ENCODE peak calls at places on chromosomes 16 and 17, in seven cellular contexts. X, I, W, A, S, U and E are unnamed samples.

GRCh38 chr17:40361063-40361924 is 3.2 kb downstream of the GJD3 start:
- DNase-seq in S (no peak), U (no peak), X (no peak), W (no peak), I (no peak), A (no peak), E (no peak)

GRCh38 chr17:80761421-80761871 is 216.8 kb downstream of the RPTOR start:
- DNase-seq in S (peak), I (peak), W (no peak), A (peak), X (peak), U (no peak), E (no peak)

GRCh38 chr17:40596261-40596919 is 31.1 kb upstream of the CCR7 start:
- DNase-seq in W (no peak), X (no peak), U (no peak), A (peak), I (no peak), S (no peak), E (peak)

GRCh38 chr16:4420703-4421102 is 4.3 kb upstream of the CORO7 start:
- DNase-seq in A (no peak), W (no peak), I (no peak), S (no peak), X (no peak), U (no peak), E (no peak)

GRCh38 chr17:44257815-44258750 is 9.9 kb downstream of the SLC4A1 start:
- DNase-seq in X (no peak), A (no peak), S (no peak), I (no peak), U (no peak), W (no peak), E (no peak)

GRCh38 chr16:77584205-77584859 is 138.0 kb upstream of the NUDT7 start:
- DNase-seq in W (peak), S (peak), X (peak), U (no peak), A (peak), I (peak), E (no peak)

GRCh38 chr16:15523092-15523541 is 88.7 kb downstream of the BMERB1 start:
- DNase-seq in W (no peak), I (no peak), U (peak), S (no peak), X (no peak), A (no peak), E (no peak)

GRCh38 chr16:66460703-66461102 is 33.6 kb downstream of the BEAN1 start:
- DNase-seq in X (no peak), U (no peak), A (no peak), W (no peak), S (no peak), I (no peak), E (no peak)

GRCh38 chr17:17648762-17649161 is 32.5 kb upstream of the RAI1 start:
- DNase-seq in W (no peak), A (no peak), S (no peak), U (no peak), I (no peak), X (no peak), E (no peak)